ENCODE peak calls at places on chromosomes 6 and 20, in seven cellular contexts. E is mesendoderm, P is IMR-90, R is neuronal stem cell, Y is H9, K is H1, L is mesenchymal stem cell. D is an unnamed sample.

GRCh38 chr6:168015492-168016175 is 18.2 kb downstream of the KIF25 start:
- DNase-seq in E (no peak), P (no peak), R (no peak), Y (no peak), K (peak), L (no peak), D (no peak)

GRCh38 chr6:44138717-44139350 is 11.5 kb downstream of the TMEM63B start:
- DNase-seq in E (no peak), P (no peak), R (no peak), Y (no peak), K (no peak), L (no peak), D (no peak)

GRCh38 chr20:32210206-32210605 is 2.5 kb downstream of the POFUT1 start:
- DNase-seq in E (no peak), P (peak), R (no peak), Y (no peak), K (no peak), L (no peak), D (no peak)

GRCh38 chr20:9241232-9241692 is 172.4 kb downstream of the PLCB4 start:
- DNase-seq in E (no peak), P (peak), R (no peak), Y (no peak), K (no peak), L (peak), D (peak)

GRCh38 chr6:34468378-34468892 is 2.6 kb downstream of the PACSIN1 start:
- DNase-seq in E (no peak), P (no peak), R (no peak), Y (no peak), K (no peak), L (no peak), D (no peak)

GRCh38 chr6:93177451-93177850 is 241.9 kb downstream of the EPHA7 start:
- DNase-seq in E (no peak), P (no peak), R (no peak), Y (no peak), K (no peak), L (no peak), D (no peak)

GRCh38 chr6:43937236-43938177 is 167.5 kb downstream of the VEGFA start:
- DNase-seq in E (peak), P (no peak), R (no peak), Y (peak), K (no peak), L (no peak), D (no peak)

GRCh38 chr6:155271145-155271544 is 7.3 kb downstream of the CLDN20 start:
- DNase-seq in E (no peak), P (no peak), R (no peak), Y (no peak), K (no peak), L (no peak), D (no peak)

GRCh38 chr20:53331151-53331973 is 262.3 kb downstream of the ZNF217 start:
- DNase-seq in E (peak), P (no peak), R (no peak), Y (peak), K (no peak), L (peak), D (peak)

GRCh38 chr6:35077713-35078105 is 63.4 kb downstream of the TCP11 start:
- DNase-seq in E (no peak), P (no peak), R (no peak), Y (no peak), K (no peak), L (no peak), D (no peak)

GRCh38 chr6:5132741-5133140 is 47.6 kb downstream of the PPP1R3G start:
- DNase-seq in E (peak), P (peak), R (no peak), Y (peak), K (no peak), L (peak), D (peak)

GRCh38 chr6:138817799-138818198 is 21.9 kb downstream of the ECT2L start:
- DNase-seq in E (peak), P (peak), R (no peak), Y (peak), K (peak), L (peak), D (peak)

GRCh38 chr6:155943635-155944034 is 488.0 kb upstream of the NOX3 start:
- DNase-seq in E (no peak), P (peak), R (no peak), Y (no peak), K (no peak), L (peak), D (no peak)

GRCh38 chr6:112539355-112539754 is 192.2 kb downstream of the RFPL4B start:
- DNase-seq in E (no peak), P (no peak), R (no peak), Y (no peak), K (no peak), L (no peak), D (no peak)

GRCh38 chr6:47094351-47094925 is 52.3 kb upstream of the ADGRF1 start:
- DNase-seq in E (peak), P (peak), R (no peak), Y (no peak), K (no peak), L (no peak), D (peak)

GRCh38 chr6:91704531-91704930 is 1117.7 kb upstream of the MAP3K7 start:
- DNase-seq in E (no peak), P (peak), R (no peak), Y (no peak), K (no peak), L (peak), D (no peak)

GRCh38 chr20:16476032-16476431 is 97.2 kb downstream of the KIF16B start:
- DNase-seq in E (peak), P (peak), R (peak), Y (no peak), K (no peak), L (peak), D (no peak)

GRCh38 chr20:48797275-48797825 is 30.4 kb downstream of the PREX1 start:
- DNase-seq in E (no peak), P (no peak), R (no peak), Y (no peak), K (peak), L (no peak), D (no peak)

GRCh38 chr20:36850759-36851158 is 25.2 kb upstream of the TLDC2 start:
- DNase-seq in E (no peak), P (no peak), R (no peak), Y (no peak), K (no peak), L (no peak), D (no peak)
- H3K27ac ChIP-seq in E (no peak), P (no peak), R (no peak), Y (no peak), K (no peak), L (no peak), D (no peak)

DNA sequence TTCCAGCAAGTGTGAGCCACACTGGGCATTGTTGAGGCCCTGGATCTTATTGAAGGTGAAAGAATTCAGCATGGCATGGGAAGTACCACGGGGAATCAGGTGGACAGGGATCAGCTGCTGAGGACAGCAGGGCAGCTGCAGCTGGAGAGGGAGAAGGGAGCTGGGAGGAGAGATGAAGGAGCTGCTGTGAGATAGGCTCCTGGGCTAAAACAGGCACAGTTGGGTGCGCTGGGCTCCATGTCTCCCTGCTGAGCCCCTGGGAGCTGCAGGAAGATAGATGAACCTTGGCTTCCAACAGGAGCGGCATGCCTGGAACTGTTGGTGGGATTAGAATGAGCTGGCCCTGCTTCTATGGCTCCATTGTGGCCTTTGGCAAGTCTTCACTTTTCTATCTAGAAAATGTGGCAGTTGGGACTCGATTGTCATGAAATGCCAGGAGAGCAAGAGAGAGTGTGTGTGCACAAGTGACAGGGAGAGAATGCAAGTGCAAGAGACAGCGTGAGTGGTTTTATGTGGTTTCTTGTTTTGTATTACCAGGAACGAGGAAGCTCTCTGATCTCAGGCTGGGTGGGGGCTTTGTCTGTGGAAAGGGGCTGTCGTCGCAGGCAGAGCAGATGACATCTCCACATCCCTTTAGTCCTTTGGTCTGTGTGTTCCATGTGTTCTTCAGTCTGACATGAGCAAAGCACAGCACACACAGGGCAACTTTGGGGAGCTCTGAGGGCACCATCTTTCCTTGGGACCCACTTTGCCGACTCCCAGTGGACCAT is 20.4 kb downstream of the SNPH start:
- DNase-seq in E (no peak), P (no peak), R (no peak), Y (no peak), K (no peak), L (no peak), D (no peak)
- H4K8ac ChIP-seq in E (no peak), P (no peak), R (no peak), Y (no peak), K (no peak), L (no peak), D (no peak)

GRCh38 chr6:128364766-128365519 is 155.5 kb downstream of the PTPRK start:
- DNase-seq in E (no peak), P (peak), R (no peak), Y (no peak), K (no peak), L (no peak), D (no peak)

GRCh38 chr6:128361378-128361777 is 159.0 kb downstream of the PTPRK start:
- DNase-seq in E (no peak), P (no peak), R (no peak), Y (no peak), K (no peak), L (no peak), D (no peak)

GRCh38 chr6:128365520-128366160 is 154.8 kb downstream of the PTPRK start:
- DNase-seq in E (no peak), P (no peak), R (no peak), Y (no peak), K (no peak), L (no peak), D (no peak)

GRCh38 chr6:128363424-128363823 is 157.0 kb downstream of the PTPRK start:
- DNase-seq in E (no peak), P (peak), R (no peak), Y (no peak), K (no peak), L (no peak), D (no peak)

DNA sequence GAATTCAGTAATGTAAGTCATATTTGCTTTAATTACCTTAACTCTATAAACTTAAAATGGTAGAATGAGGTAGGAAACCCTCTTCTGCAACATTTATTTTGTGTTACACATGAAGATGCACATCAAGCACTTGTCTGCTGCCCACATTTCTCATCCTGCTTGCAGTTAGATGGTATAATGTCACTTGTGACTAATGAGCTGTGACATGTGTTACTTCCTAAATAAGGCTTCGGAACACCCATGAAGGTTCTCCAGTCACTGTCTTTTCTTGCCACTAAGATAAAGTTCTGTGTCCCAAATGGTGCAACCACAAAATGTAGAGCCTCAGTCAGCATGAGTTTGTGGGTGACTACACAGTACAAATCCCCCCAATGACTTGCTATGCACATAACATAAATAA is 157.4 kb downstream of the PTPRK start:
- DNase-seq in E (no peak), P (no peak), R (no peak), Y (no peak), K (no peak), L (no peak), D (no peak)
- H3K4ac ChIP-seq in E (no peak), P (no peak), R (no peak), Y (no peak), K (no peak), L (no peak), D (no peak)

DNA sequence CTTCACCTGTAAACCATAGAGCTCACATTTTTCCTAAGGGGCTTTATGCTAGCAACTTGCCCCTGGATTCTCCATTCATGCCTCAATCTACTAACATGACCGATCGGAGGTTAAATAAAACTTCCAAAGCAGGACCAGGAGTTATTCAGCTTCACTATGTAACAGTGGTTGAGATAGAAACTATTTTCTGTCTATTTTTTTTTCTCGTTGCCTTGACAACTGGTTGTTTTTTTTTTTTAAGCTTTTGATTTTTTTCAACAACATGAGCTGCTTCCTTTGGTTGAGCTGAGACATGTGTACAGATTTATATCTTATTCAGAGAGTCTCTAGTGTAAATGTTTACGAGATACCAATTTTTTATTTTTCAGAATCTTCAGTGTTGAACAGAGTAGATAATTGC is 85.7 kb downstream of the SHLD1 start:
- DNase-seq in E (no peak), P (peak), R (no peak), Y (no peak), K (no peak), L (peak), D (no peak)
- H3K27ac ChIP-seq in E (no peak), P (no peak), R (no peak), Y (no peak), K (no peak), L (no peak), D (no peak)

GRCh38 chr6:24797596-24798216 is 1.0 kb downstream of the ARMH2 start:
- DNase-seq in E (peak), P (no peak), R (no peak), Y (no peak), K (no peak), L (no peak), D (no peak)
- H4K8ac ChIP-seq in E (no peak), P (no peak), R (no peak), Y (no peak), K (no peak), L (no peak), D (no peak)

GRCh38 chr6:24614648-24615047 is 31.3 kb downstream of the KIAA0319 start:
- DNase-seq in E (peak), P (no peak), R (no peak), Y (no peak), K (no peak), L (no peak), D (no peak)

GRCh38 chr6:24610672-24611071 is 35.3 kb downstream of the KIAA0319 start:
- DNase-seq in E (no peak), P (no peak), R (no peak), Y (no peak), K (no peak), L (no peak), D (no peak)

GRCh38 chr6:24613361-24614047 is 32.5 kb downstream of the KIAA0319 start:
- DNase-seq in E (no peak), P (no peak), R (no peak), Y (no peak), K (no peak), L (no peak), D (no peak)

GRCh38 chr6:24614048-24614420 is 32.0 kb downstream of the KIAA0319 start:
- DNase-seq in E (no peak), P (no peak), R (no peak), Y (no peak), K (no peak), L (no peak), D (no peak)
- H3K4ac ChIP-seq in E (no peak), P (no peak), R (no peak), Y (no peak), K (no peak), L (no peak), D (no peak)

DNA sequence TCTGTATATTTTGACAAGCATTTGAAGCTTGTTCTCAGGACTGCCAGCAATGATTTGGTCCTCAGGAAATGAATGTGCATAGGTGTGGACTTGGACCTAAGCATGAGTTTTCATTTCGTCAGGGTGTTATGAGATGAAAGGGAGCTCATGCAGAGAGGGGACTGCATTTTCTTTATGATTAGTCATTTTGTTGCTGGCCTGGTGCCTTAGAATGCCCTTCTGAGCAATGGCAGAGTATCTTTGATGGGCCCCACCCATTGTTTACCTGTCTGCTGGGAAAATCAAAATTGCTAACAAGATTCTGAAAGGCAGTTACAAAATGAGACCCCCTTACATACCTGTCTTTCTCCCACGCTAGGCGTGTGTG is 51.5 kb upstream of the MTHFD1L start:
- DNase-seq in E (no peak), P (peak), R (no peak), Y (no peak), K (no peak), L (no peak), D (peak)
- H3K27ac ChIP-seq in E (no peak), P (no peak), R (no peak), Y (no peak), K (no peak), L (no peak), D (no peak)

GRCh38 chr6:143268439-143268838 is 182.1 kb downstream of the ADAT2 start:
- DNase-seq in E (no peak), P (no peak), R (no peak), Y (no peak), K (no peak), L (no peak), D (no peak)

GRCh38 chr6:143270026-143270425 is 180.5 kb downstream of the ADAT2 start:
- DNase-seq in E (no peak), P (peak), R (no peak), Y (no peak), K (no peak), L (peak), D (no peak)

GRCh38 chr6:143276436-143276835 is 174.1 kb downstream of the ADAT2 start:
- DNase-seq in E (no peak), P (no peak), R (no peak), Y (no peak), K (no peak), L (no peak), D (no peak)

GRCh38 chr6:143267740-143268139 is 182.8 kb downstream of the ADAT2 start:
- DNase-seq in E (peak), P (no peak), R (no peak), Y (no peak), K (no peak), L (no peak), D (no peak)

DNA sequence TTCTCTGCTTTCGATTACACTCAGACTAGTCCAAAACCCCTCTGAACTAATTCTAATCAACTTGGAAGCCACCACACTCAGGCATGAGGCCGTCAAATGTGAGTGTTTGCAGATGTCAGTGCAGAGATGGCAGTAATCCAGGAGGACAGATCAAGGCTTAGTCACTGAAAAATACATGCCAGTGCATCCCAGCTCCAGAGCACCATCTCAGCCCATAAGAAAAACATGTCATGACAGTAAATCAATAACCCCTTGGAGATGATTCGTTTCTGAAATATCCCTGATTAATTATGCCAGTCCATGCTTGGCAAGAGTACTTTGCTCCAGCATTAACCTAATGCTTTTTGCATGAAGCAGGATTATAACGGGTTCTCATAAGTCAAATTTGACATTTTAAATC is 179.5 kb downstream of the ADAT2 start:
- DNase-seq in E (no peak), P (peak), R (no peak), Y (no peak), K (no peak), L (peak), D (no peak)
- H4K8ac ChIP-seq in E (no peak), P (no peak), R (no peak), Y (no peak), K (no peak), L (no peak), D (no peak)

DNA sequence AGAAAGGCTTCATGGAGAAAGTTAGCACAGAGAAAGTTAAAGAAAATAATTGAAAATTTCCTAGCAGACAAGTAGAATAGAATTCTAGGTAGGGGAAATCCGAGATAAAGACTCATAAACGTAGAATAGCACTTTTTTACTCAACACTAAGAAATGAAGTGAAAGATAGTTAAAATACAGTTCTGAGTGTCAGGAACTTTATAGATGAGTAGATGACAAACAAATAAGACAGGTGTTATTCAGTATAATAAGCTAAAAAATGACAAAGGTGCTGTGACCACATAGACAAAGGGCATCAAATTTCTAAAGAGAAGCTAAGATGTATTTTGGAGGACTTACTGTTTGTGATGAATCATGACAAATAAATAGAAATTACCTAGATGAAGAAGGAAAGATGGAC is 12.9 kb downstream of the FKBP1C start:
- DNase-seq in E (no peak), P (no peak), R (no peak), Y (no peak), K (no peak), L (no peak), D (no peak)
- H3K4ac ChIP-seq in E (no peak), P (no peak), R (no peak), Y (no peak), K (no peak), L (no peak), D (no peak)